ENCODE peak calls at places on chromosomes 11 and 22, in four cellular contexts. M is thoracic aorta, U is adipocyte, I is lung. P is an unnamed sample. For H3K9me3 and H3K27me3, the result is how much of the 10 kb centered on the place peaks cover.

GRCh38 chr11:75465701-75466531 is 32.9 kb upstream of the KLHL35 start:
- DNase-seq in M (no peak), U (peak), I (no peak), P (no peak)

GRCh38 chr11:19433367-19433766 is 192.6 kb upstream of the E2F8 start:
- DNase-seq in M (no peak), U (no peak), I (no peak), P (no peak)

GRCh38 chr11:85665756-85666155 is 827 bp upstream of the CREBZF start:
- DNase-seq in M (no peak), U (no peak), I (no peak), P (no peak)

GRCh38 chr11:85776951-85777602 is 33.9 kb downstream of the SYTL2 start:
- DNase-seq in M (no peak), U (no peak), I (no peak), P (no peak)

GRCh38 chr22:37848587-37849088 is 581 bp upstream of the EIF3L start:
- DNase-seq in M (no peak), U (peak), I (no peak), P (no peak)

GRCh38 chr22:37137903-37138665 is 11.6 kb downstream of the IL2RB start:
- DNase-seq in M (no peak), U (no peak), I (no peak), P (no peak)

GRCh38 chr22:44211256-44211945 is 30.7 kb downstream of the PARVG start:
- DNase-seq in M (no peak), U (peak), I (no peak), P (no peak)

GRCh38 chr11:19370100-19370861 is 129.5 kb upstream of the E2F8 start:
- DNase-seq in M (no peak), U (peak), I (peak), P (no peak)

GRCh38 chr11:64164392-64165312 is 1.3 kb downstream of the MACROD1 start:
- DNase-seq in M (no peak), U (no peak), I (no peak), P (no peak)

GRCh38 chr22:37781434-37782059 is 26.2 kb upstream of the GCAT start:
- DNase-seq in M (no peak), U (no peak), I (no peak), P (no peak)

GRCh38 chr22:46463435-46464227 is 73.8 kb downstream of the CELSR1 start:
- DNase-seq in M (no peak), U (no peak), I (no peak), P (no peak)

GRCh38 chr11:31815743-31816466 is 4.8 kb upstream of the PAX6 start:
- DNase-seq in M (no peak), U (peak), I (no peak), P (no peak)

GRCh38 chr22:38213319-38214247 is 11.8 kb downstream of the MAFF start:
- DNase-seq in M (no peak), U (no peak), I (no peak), P (no peak)

GRCh38 chr22:44454113-44454769 is 43.8 kb downstream of the RTL6 start:
- DNase-seq in M (no peak), U (no peak), I (no peak), P (no peak)

GRCh38 chr11:125990244-125990643 is 44.4 kb downstream of the VSIG10L2 start:
- DNase-seq in M (no peak), U (peak), I (peak), P (no peak)

GRCh38 chr22:25566812-25567211 is 2.3 kb downstream of the GRK3 start:
- DNase-seq in M (no peak), U (no peak), I (no peak), P (no peak)

GRCh38 chr11:99534812-99535211 is 514.1 kb downstream of the CNTN5 start:
- DNase-seq in M (no peak), U (peak), I (no peak), P (peak)

GRCh38 chr11:128480665-128481064 is 106.7 kb downstream of the ETS1 start:
- DNase-seq in M (no peak), U (no peak), I (no peak), P (no peak)

GRCh38 chr11:65170058-65170534 is at the start of gene SPDYC:
- DNase-seq in M (no peak), U (no peak), I (no peak), P (no peak)

GRCh38 chr11:134517621-134518293 is 105.7 kb upstream of the B3GAT1 start:
- DNase-seq in M (no peak), U (no peak), I (no peak), P (no peak)

GRCh38 chr11:79043726-79044125 is 397.1 kb downstream of the TENM4 start:
- DNase-seq in M (no peak), U (no peak), I (no peak), P (no peak)

GRCh38 chr11:795638-796564 is 2.2 kb downstream of the SLC25A22 start:
- DNase-seq in M (peak), U (peak), I (peak), P (peak)

GRCh38 chr11:11396290-11397042 is 43.4 kb upstream of the CSNK2A3 start:
- DNase-seq in M (no peak), U (peak), I (no peak), P (peak)

GRCh38 chr11:17600316-17601205 is 53.5 kb downstream of the OTOG start:
- DNase-seq in M (no peak), U (no peak), I (peak), P (no peak)

DNA sequence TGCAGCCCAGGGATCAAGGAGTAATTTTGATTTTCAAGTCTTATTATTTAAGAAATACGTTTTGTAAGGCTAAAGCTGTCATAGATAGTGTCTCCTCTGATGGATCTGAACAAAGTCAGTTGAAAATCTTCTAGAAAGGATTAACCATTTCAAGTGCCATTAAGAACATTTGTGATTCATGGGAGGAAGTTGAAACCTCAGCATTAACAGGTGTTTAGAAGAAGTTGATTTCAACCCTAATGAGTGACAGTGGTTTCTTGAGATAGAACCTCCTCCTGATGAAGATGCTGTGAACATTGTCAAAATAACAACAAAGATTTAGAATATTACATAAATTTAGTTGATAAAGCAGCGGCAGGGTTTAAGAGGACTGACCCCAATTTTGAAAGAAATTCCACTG is 61.7 kb downstream of the PRR5L start:
- DNase-seq in M (no peak), U (no peak), I (no peak), P (no peak)
- H3K9me3 ChIP-seq in M (under half), U (under half), I (under half), P (under half)

GRCh38 chr11:2587976-2588748 is 111.6 kb downstream of the KCNQ1OT1 start:
- DNase-seq in M (no peak), U (no peak), I (no peak), P (no peak)

GRCh38 chr11:2590131-2590950 is 109.5 kb downstream of the KCNQ1OT1 start:
- DNase-seq in M (no peak), U (no peak), I (no peak), P (no peak)

GRCh38 chr11:2589538-2589934 is 110.3 kb downstream of the KCNQ1OT1 start:
- DNase-seq in M (no peak), U (no peak), I (no peak), P (no peak)

GRCh38 chr11:2587132-2587930 is 112.5 kb downstream of the KCNQ1OT1 start:
- DNase-seq in M (no peak), U (no peak), I (peak), P (no peak)

DNA sequence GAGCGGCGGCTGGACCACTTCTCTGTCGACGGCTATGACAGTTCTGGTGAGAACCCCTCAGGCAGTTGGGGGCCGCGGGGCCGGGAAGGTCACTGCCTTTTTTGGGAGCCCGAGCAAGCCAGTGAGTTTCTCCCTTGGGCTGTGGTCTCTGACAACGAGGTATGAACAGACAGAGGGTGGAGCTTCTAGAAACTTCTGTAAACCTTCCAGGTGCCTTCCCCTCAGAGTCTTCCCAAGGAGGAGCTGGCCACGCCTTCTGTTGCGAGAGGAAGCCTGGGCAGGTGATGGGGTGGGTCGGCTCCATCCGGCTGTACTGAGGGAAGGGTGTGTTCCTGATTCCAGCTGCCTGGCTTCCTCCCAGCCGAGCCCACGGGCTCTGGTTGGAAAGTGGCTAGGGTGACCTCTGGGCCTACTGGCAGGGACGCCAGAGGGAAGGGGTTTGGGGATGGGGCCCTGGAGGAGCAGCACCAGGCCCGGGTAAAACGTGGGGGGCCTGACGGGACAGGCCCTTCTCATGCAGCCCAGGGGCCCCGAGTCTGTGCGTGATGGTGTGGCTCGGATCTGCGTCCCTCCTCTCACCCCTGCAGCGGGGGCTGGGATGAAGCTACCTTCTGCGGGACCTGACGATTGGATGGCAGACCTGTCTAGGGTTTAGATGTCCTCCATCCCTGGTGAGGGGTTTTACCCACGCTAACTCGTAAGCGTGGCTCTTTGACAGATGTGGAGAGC is 110.8 kb downstream of the KCNQ1OT1 start:
- DNase-seq in M (no peak), U (no peak), I (peak), P (no peak)
- H3K27me3 ChIP-seq in M (under half), U (under half), I (under half), P (under half)

GRCh38 chr22:49721211-49721763 is 106.4 kb downstream of the BRD1 start:
- DNase-seq in M (no peak), U (no peak), I (no peak), P (no peak)
- H3K9me3 ChIP-seq in M (under half), U (under half), I (under half), P (under half)

GRCh38 chr22:23107487-23108323 is 34.1 kb downstream of the RSPH14 start:
- DNase-seq in M (no peak), U (no peak), I (no peak), P (no peak)

GRCh38 chr22:23108324-23109078 is 33.3 kb downstream of the RSPH14 start:
- DNase-seq in M (no peak), U (no peak), I (no peak), P (no peak)

GRCh38 chr22:23109441-23109978 is 32.3 kb downstream of the RSPH14 start:
- DNase-seq in M (no peak), U (no peak), I (no peak), P (no peak)

GRCh38 chr22:23110190-23110921 is 31.4 kb downstream of the RSPH14 start:
- DNase-seq in M (no peak), U (no peak), I (no peak), P (no peak)

DNA sequence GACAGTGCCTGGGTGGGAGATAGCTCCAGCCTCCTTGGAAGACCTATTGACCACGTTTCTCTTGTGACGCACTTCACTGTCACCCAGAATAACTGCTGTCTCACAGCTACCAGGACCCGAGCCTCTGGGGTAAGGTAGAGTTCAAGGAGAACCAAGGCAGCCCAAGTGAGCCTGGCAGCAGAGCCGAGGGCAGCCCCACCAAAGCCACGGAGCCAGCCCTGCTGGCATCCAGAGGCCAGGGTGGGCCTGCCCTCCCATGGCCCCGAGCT is 32.8 kb downstream of the RSPH14 start:
- DNase-seq in M (no peak), U (no peak), I (no peak), P (no peak)
- H3K27me3 ChIP-seq in M (under half), U (under half), I (under half), P (under half)

DNA sequence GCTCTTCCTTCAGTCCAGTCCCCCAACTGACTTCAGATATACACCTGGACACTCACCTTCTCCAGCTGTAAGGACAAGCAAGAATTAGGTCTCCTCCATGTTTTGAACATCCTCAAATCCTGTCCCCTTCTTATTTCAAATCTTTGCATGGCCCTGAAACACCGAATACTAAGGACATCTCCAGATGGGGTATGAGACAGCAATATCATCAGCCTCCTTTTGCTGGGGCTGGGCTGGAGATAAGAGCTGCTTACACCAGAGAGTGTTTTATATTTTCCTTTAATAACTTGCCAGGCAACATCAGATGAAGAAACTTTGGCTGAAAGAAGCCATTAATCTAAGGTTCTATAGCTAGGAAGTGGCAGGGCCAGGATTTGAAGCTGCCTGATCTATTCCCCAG is 21.6 kb downstream of the TUG1 start:
- DNase-seq in M (no peak), U (no peak), I (no peak), P (no peak)
- H3K9me3 ChIP-seq in M (under half), U (under half), I (under half), P (under half)